ENCODE peak calls at places on chromosomes 3 and 15, in nine cellular contexts. One of them, this sample, is unnamed.

GRCh38 chr3:40196966-40197365 is 112.5 kb upstream of the EIF1B start:
- DNase-seq in progenitor cell of endocrine pancreas: no peak
- DNase-seq in NCI-H1694 treated with DMSO at 0.1 percent for 48 hours: no peak
- DNase-seq in uterus: no peak
- DNase-seq in stimulated activated CD4-positive, alpha-beta T cell treated with anti-CD3 and anti-CD28 coated beads, Interleukin-15, amount 100 ng/mL, for 24 hours: no peak
- DNase-seq in T-helper 17 cell: no peak
- DNase-seq in MCF 10A: no peak
- DNase-seq in EL: no peak
- DNase-seq in smooth muscle cell of the brain vasculature: no peak
- DNase-seq in this sample: no peak

GRCh38 chr3:186937017-186937875 is 6.9 kb downstream of the ST6GAL1 start:
- DNase-seq in EL: no peak
- DNase-seq in uterus: no peak
- DNase-seq in T-helper 17 cell: no peak
- DNase-seq in MCF 10A: no peak
- DNase-seq in NCI-H1694 treated with DMSO at 0.1 percent for 48 hours: no peak
- DNase-seq in stimulated activated CD4-positive, alpha-beta T cell treated with anti-CD3 and anti-CD28 coated beads, Interleukin-15, amount 100 ng/mL, for 24 hours: no peak
- DNase-seq in progenitor cell of endocrine pancreas: no peak
- DNase-seq in smooth muscle cell of the brain vasculature: no peak
- DNase-seq in this sample: no peak

GRCh38 chr3:114567774-114568173 is 273.9 kb downstream of the TIGIT start:
- DNase-seq in smooth muscle cell of the brain vasculature: no peak
- DNase-seq in progenitor cell of endocrine pancreas: no peak
- DNase-seq in MCF 10A: no peak
- DNase-seq in T-helper 17 cell: no peak
- DNase-seq in EL: no peak
- DNase-seq in uterus: no peak
- DNase-seq in stimulated activated CD4-positive, alpha-beta T cell treated with anti-CD3 and anti-CD28 coated beads, Interleukin-15, amount 100 ng/mL, for 24 hours: no peak
- DNase-seq in NCI-H1694 treated with DMSO at 0.1 percent for 48 hours: no peak
- DNase-seq in this sample: no peak

GRCh38 chr3:191294291-191294690 is 34.9 kb upstream of the CCDC50 start:
- DNase-seq in progenitor cell of endocrine pancreas: no peak
- DNase-seq in MCF 10A: no peak
- DNase-seq in smooth muscle cell of the brain vasculature: no peak
- DNase-seq in NCI-H1694 treated with DMSO at 0.1 percent for 48 hours: no peak
- DNase-seq in T-helper 17 cell: no peak
- DNase-seq in stimulated activated CD4-positive, alpha-beta T cell treated with anti-CD3 and anti-CD28 coated beads, Interleukin-15, amount 100 ng/mL, for 24 hours: no peak
- DNase-seq in EL: no peak
- DNase-seq in uterus: no peak
- DNase-seq in this sample: no peak

GRCh38 chr15:67520976-67521769 is at the start of gene C15orf61:
- DNase-seq in T-helper 17 cell: peak; percentile 82
- DNase-seq in MCF 10A: peak; percentile 90
- DNase-seq in EL: peak; percentile 79
- DNase-seq in smooth muscle cell of the brain vasculature: no peak
- DNase-seq in progenitor cell of endocrine pancreas: peak; percentile 82
- DNase-seq in NCI-H1694 treated with DMSO at 0.1 percent for 48 hours: peak; percentile 64
- DNase-seq in uterus: peak; percentile 79
- DNase-seq in stimulated activated CD4-positive, alpha-beta T cell treated with anti-CD3 and anti-CD28 coated beads, Interleukin-15, amount 100 ng/mL, for 24 hours: peak; percentile 89
- DNase-seq in this sample: peak; percentile 45

GRCh38 chr3:172675371-172676193 is 35.3 kb downstream of the NCEH1 start:
- DNase-seq in EL: peak; percentile 62
- DNase-seq in uterus: no peak
- DNase-seq in NCI-H1694 treated with DMSO at 0.1 percent for 48 hours: peak; percentile 66
- DNase-seq in smooth muscle cell of the brain vasculature: no peak
- DNase-seq in T-helper 17 cell: no peak
- DNase-seq in progenitor cell of endocrine pancreas: no peak
- DNase-seq in stimulated activated CD4-positive, alpha-beta T cell treated with anti-CD3 and anti-CD28 coated beads, Interleukin-15, amount 100 ng/mL, for 24 hours: no peak
- DNase-seq in MCF 10A: peak; percentile 75
- DNase-seq in this sample: peak; percentile 18

GRCh38 chr3:50254577-50255250 is 14.2 kb upstream of the SEMA3B start:
- DNase-seq in progenitor cell of endocrine pancreas: no peak
- DNase-seq in EL: peak; percentile 72
- DNase-seq in T-helper 17 cell: no peak
- DNase-seq in smooth muscle cell of the brain vasculature: no peak
- DNase-seq in stimulated activated CD4-positive, alpha-beta T cell treated with anti-CD3 and anti-CD28 coated beads, Interleukin-15, amount 100 ng/mL, for 24 hours: no peak
- DNase-seq in MCF 10A: peak; percentile 64
- DNase-seq in uterus: peak; percentile 74
- DNase-seq in NCI-H1694 treated with DMSO at 0.1 percent for 48 hours: no peak
- DNase-seq in this sample: no peak

GRCh38 chr15:77507911-77508310 is 87.2 kb downstream of the HMG20A start:
- DNase-seq in stimulated activated CD4-positive, alpha-beta T cell treated with anti-CD3 and anti-CD28 coated beads, Interleukin-15, amount 100 ng/mL, for 24 hours: no peak
- DNase-seq in EL: no peak
- DNase-seq in T-helper 17 cell: no peak
- DNase-seq in NCI-H1694 treated with DMSO at 0.1 percent for 48 hours: no peak
- DNase-seq in progenitor cell of endocrine pancreas: no peak
- DNase-seq in MCF 10A: peak; percentile 65
- DNase-seq in uterus: peak; percentile 37
- DNase-seq in smooth muscle cell of the brain vasculature: no peak
- DNase-seq in this sample: no peak

GRCh38 chr15:100081454-100081853 is 260.3 kb downstream of the ADAMTS17 start:
- DNase-seq in progenitor cell of endocrine pancreas: no peak
- DNase-seq in NCI-H1694 treated with DMSO at 0.1 percent for 48 hours: no peak
- DNase-seq in EL: no peak
- DNase-seq in stimulated activated CD4-positive, alpha-beta T cell treated with anti-CD3 and anti-CD28 coated beads, Interleukin-15, amount 100 ng/mL, for 24 hours: no peak
- DNase-seq in uterus: no peak
- DNase-seq in T-helper 17 cell: no peak
- DNase-seq in MCF 10A: no peak
- DNase-seq in smooth muscle cell of the brain vasculature: no peak
- DNase-seq in this sample: no peak

GRCh38 chr15:47496343-47497185 is 220.7 kb upstream of the SEMA6D start:
- DNase-seq in NCI-H1694 treated with DMSO at 0.1 percent for 48 hours: no peak
- DNase-seq in progenitor cell of endocrine pancreas: no peak
- DNase-seq in EL: no peak
- DNase-seq in uterus: no peak
- DNase-seq in T-helper 17 cell: no peak
- DNase-seq in smooth muscle cell of the brain vasculature: no peak
- DNase-seq in stimulated activated CD4-positive, alpha-beta T cell treated with anti-CD3 and anti-CD28 coated beads, Interleukin-15, amount 100 ng/mL, for 24 hours: no peak
- DNase-seq in MCF 10A: no peak
- DNase-seq in this sample: no peak

GRCh38 chr3:169245631-169246030 is 417.9 kb downstream of the MECOM start:
- DNase-seq in T-helper 17 cell: no peak
- DNase-seq in progenitor cell of endocrine pancreas: no peak
- DNase-seq in uterus: no peak
- DNase-seq in stimulated activated CD4-positive, alpha-beta T cell treated with anti-CD3 and anti-CD28 coated beads, Interleukin-15, amount 100 ng/mL, for 24 hours: no peak
- DNase-seq in EL: no peak
- DNase-seq in MCF 10A: no peak
- DNase-seq in smooth muscle cell of the brain vasculature: no peak
- DNase-seq in NCI-H1694 treated with DMSO at 0.1 percent for 48 hours: no peak
- DNase-seq in this sample: peak; percentile 90

GRCh38 chr3:72318504-72319201 is 529.6 kb downstream of the SHQ1 start:
- DNase-seq in progenitor cell of endocrine pancreas: no peak
- DNase-seq in MCF 10A: no peak
- DNase-seq in smooth muscle cell of the brain vasculature: no peak
- DNase-seq in NCI-H1694 treated with DMSO at 0.1 percent for 48 hours: no peak
- DNase-seq in uterus: no peak
- DNase-seq in EL: no peak
- DNase-seq in T-helper 17 cell: no peak
- DNase-seq in stimulated activated CD4-positive, alpha-beta T cell treated with anti-CD3 and anti-CD28 coated beads, Interleukin-15, amount 100 ng/mL, for 24 hours: no peak
- DNase-seq in this sample: no peak

GRCh38 chr15:45522931-45523331 is 376 bp upstream of the SLC30A4 start:
- DNase-seq in smooth muscle cell of the brain vasculature: peak; percentile 4
- DNase-seq in MCF 10A: peak; percentile 17
- DNase-seq in EL: peak; percentile 51
- DNase-seq in T-helper 17 cell: no peak
- DNase-seq in NCI-H1694 treated with DMSO at 0.1 percent for 48 hours: no peak
- DNase-seq in uterus: no peak
- DNase-seq in stimulated activated CD4-positive, alpha-beta T cell treated with anti-CD3 and anti-CD28 coated beads, Interleukin-15, amount 100 ng/mL, for 24 hours: no peak
- DNase-seq in progenitor cell of endocrine pancreas: no peak
- DNase-seq in this sample: peak; percentile 4

GRCh38 chr15:75725719-75726607 is 13.3 kb upstream of the CSPG4 start:
- DNase-seq in NCI-H1694 treated with DMSO at 0.1 percent for 48 hours: no peak
- DNase-seq in uterus: no peak
- DNase-seq in EL: no peak
- DNase-seq in smooth muscle cell of the brain vasculature: no peak
- DNase-seq in MCF 10A: no peak
- DNase-seq in progenitor cell of endocrine pancreas: no peak
- DNase-seq in stimulated activated CD4-positive, alpha-beta T cell treated with anti-CD3 and anti-CD28 coated beads, Interleukin-15, amount 100 ng/mL, for 24 hours: no peak
- DNase-seq in T-helper 17 cell: no peak
- DNase-seq in this sample: no peak

GRCh38 chr15:61137139-61137792 is 91.8 kb downstream of the RORA start:
- DNase-seq in progenitor cell of endocrine pancreas: no peak
- DNase-seq in T-helper 17 cell: no peak
- DNase-seq in smooth muscle cell of the brain vasculature: no peak
- DNase-seq in EL: no peak
- DNase-seq in NCI-H1694 treated with DMSO at 0.1 percent for 48 hours: no peak
- DNase-seq in MCF 10A: no peak
- DNase-seq in uterus: no peak
- DNase-seq in stimulated activated CD4-positive, alpha-beta T cell treated with anti-CD3 and anti-CD28 coated beads, Interleukin-15, amount 100 ng/mL, for 24 hours: no peak
- DNase-seq in this sample: no peak

GRCh38 chr3:195100903-195101591 is 169.9 kb downstream of the XXYLT1 start:
- DNase-seq in stimulated activated CD4-positive, alpha-beta T cell treated with anti-CD3 and anti-CD28 coated beads, Interleukin-15, amount 100 ng/mL, for 24 hours: no peak
- DNase-seq in MCF 10A: peak; percentile 77
- DNase-seq in uterus: no peak
- DNase-seq in progenitor cell of endocrine pancreas: no peak
- DNase-seq in NCI-H1694 treated with DMSO at 0.1 percent for 48 hours: peak; percentile 67
- DNase-seq in T-helper 17 cell: no peak
- DNase-seq in smooth muscle cell of the brain vasculature: no peak
- DNase-seq in EL: peak; percentile 34
- DNase-seq in this sample: no peak

GRCh38 chr3:99487894-99488293 is 150.5 kb upstream of the COL8A1 start:
- DNase-seq in MCF 10A: no peak
- DNase-seq in uterus: no peak
- DNase-seq in NCI-H1694 treated with DMSO at 0.1 percent for 48 hours: no peak
- DNase-seq in smooth muscle cell of the brain vasculature: no peak
- DNase-seq in T-helper 17 cell: no peak
- DNase-seq in EL: no peak
- DNase-seq in progenitor cell of endocrine pancreas: no peak
- DNase-seq in stimulated activated CD4-positive, alpha-beta T cell treated with anti-CD3 and anti-CD28 coated beads, Interleukin-15, amount 100 ng/mL, for 24 hours: no peak
- DNase-seq in this sample: no peak

GRCh38 chr3:177150970-177151627 is 46.2 kb downstream of the TBL1XR1 start:
- DNase-seq in uterus: no peak
- DNase-seq in MCF 10A: peak; percentile 84
- DNase-seq in EL: peak; percentile 90
- DNase-seq in NCI-H1694 treated with DMSO at 0.1 percent for 48 hours: no peak
- DNase-seq in progenitor cell of endocrine pancreas: no peak
- DNase-seq in stimulated activated CD4-positive, alpha-beta T cell treated with anti-CD3 and anti-CD28 coated beads, Interleukin-15, amount 100 ng/mL, for 24 hours: peak; percentile 22
- DNase-seq in T-helper 17 cell: no peak
- DNase-seq in smooth muscle cell of the brain vasculature: peak; percentile 57
- DNase-seq in this sample: no peak

GRCh38 chr15:74130089-74130848 is at the start of gene ISLR2:
- DNase-seq in EL: no peak
- DNase-seq in uterus: no peak
- DNase-seq in MCF 10A: no peak
- DNase-seq in T-helper 17 cell: no peak
- DNase-seq in smooth muscle cell of the brain vasculature: no peak
- DNase-seq in stimulated activated CD4-positive, alpha-beta T cell treated with anti-CD3 and anti-CD28 coated beads, Interleukin-15, amount 100 ng/mL, for 24 hours: no peak
- DNase-seq in progenitor cell of endocrine pancreas: no peak
- DNase-seq in NCI-H1694 treated with DMSO at 0.1 percent for 48 hours: no peak
- DNase-seq in this sample: no peak

GRCh38 chr15:47300035-47300434 is 417.3 kb upstream of the SEMA6D start:
- DNase-seq in MCF 10A: no peak
- DNase-seq in stimulated activated CD4-positive, alpha-beta T cell treated with anti-CD3 and anti-CD28 coated beads, Interleukin-15, amount 100 ng/mL, for 24 hours: no peak
- DNase-seq in smooth muscle cell of the brain vasculature: no peak
- DNase-seq in uterus: no peak
- DNase-seq in progenitor cell of endocrine pancreas: no peak
- DNase-seq in T-helper 17 cell: no peak
- DNase-seq in NCI-H1694 treated with DMSO at 0.1 percent for 48 hours: no peak
- DNase-seq in EL: no peak
- DNase-seq in this sample: no peak

GRCh38 chr15:29570931-29571727 is 251.1 kb downstream of the TJP1 start:
- DNase-seq in MCF 10A: no peak
- DNase-seq in smooth muscle cell of the brain vasculature: no peak
- DNase-seq in NCI-H1694 treated with DMSO at 0.1 percent for 48 hours: peak; percentile 0
- DNase-seq in progenitor cell of endocrine pancreas: peak; percentile 70
- DNase-seq in stimulated activated CD4-positive, alpha-beta T cell treated with anti-CD3 and anti-CD28 coated beads, Interleukin-15, amount 100 ng/mL, for 24 hours: peak; percentile 41
- DNase-seq in EL: no peak
- DNase-seq in uterus: no peak
- DNase-seq in T-helper 17 cell: no peak
- DNase-seq in this sample: no peak

GRCh38 chr3:189839576-189839975 is 208.4 kb downstream of the TP63 start:
- DNase-seq in MCF 10A: peak; percentile 95
- DNase-seq in progenitor cell of endocrine pancreas: no peak
- DNase-seq in smooth muscle cell of the brain vasculature: no peak
- DNase-seq in EL: peak; percentile 59
- DNase-seq in stimulated activated CD4-positive, alpha-beta T cell treated with anti-CD3 and anti-CD28 coated beads, Interleukin-15, amount 100 ng/mL, for 24 hours: no peak
- DNase-seq in NCI-H1694 treated with DMSO at 0.1 percent for 48 hours: no peak
- DNase-seq in T-helper 17 cell: no peak
- DNase-seq in uterus: no peak
- DNase-seq in this sample: no peak

GRCh38 chr3:146605106-146605505 is at the start of gene PLSCR5:
- DNase-seq in progenitor cell of endocrine pancreas: no peak
- DNase-seq in NCI-H1694 treated with DMSO at 0.1 percent for 48 hours: no peak
- DNase-seq in MCF 10A: peak; percentile 8
- DNase-seq in stimulated activated CD4-positive, alpha-beta T cell treated with anti-CD3 and anti-CD28 coated beads, Interleukin-15, amount 100 ng/mL, for 24 hours: no peak
- DNase-seq in uterus: no peak
- DNase-seq in T-helper 17 cell: no peak
- DNase-seq in EL: no peak
- DNase-seq in smooth muscle cell of the brain vasculature: no peak
- DNase-seq in this sample: no peak

GRCh38 chr3:42600958-42601675 is 631 bp downstream of the NKTR start:
- DNase-seq in NCI-H1694 treated with DMSO at 0.1 percent for 48 hours: peak; percentile 9
- DNase-seq in T-helper 17 cell: peak; percentile 41
- DNase-seq in stimulated activated CD4-positive, alpha-beta T cell treated with anti-CD3 and anti-CD28 coated beads, Interleukin-15, amount 100 ng/mL, for 24 hours: peak; percentile 77
- DNase-seq in MCF 10A: peak; percentile 73
- DNase-seq in smooth muscle cell of the brain vasculature: peak; percentile 9
- DNase-seq in uterus: peak; percentile 68
- DNase-seq in progenitor cell of endocrine pancreas: no peak
- DNase-seq in EL: peak; percentile 78
- DNase-seq in this sample: no peak

GRCh38 chr3:127715541-127715940 is 42.8 kb downstream of the ABTB1 start:
- DNase-seq in MCF 10A: no peak
- DNase-seq in T-helper 17 cell: no peak
- DNase-seq in EL: no peak
- DNase-seq in uterus: no peak
- DNase-seq in progenitor cell of endocrine pancreas: no peak
- DNase-seq in NCI-H1694 treated with DMSO at 0.1 percent for 48 hours: no peak
- DNase-seq in smooth muscle cell of the brain vasculature: no peak
- DNase-seq in stimulated activated CD4-positive, alpha-beta T cell treated with anti-CD3 and anti-CD28 coated beads, Interleukin-15, amount 100 ng/mL, for 24 hours: no peak
- DNase-seq in this sample: no peak

GRCh38 chr3:149603126-149604074 is 54.4 kb downstream of the WWTR1 start:
- DNase-seq in NCI-H1694 treated with DMSO at 0.1 percent for 48 hours: no peak
- DNase-seq in EL: peak; percentile 74
- DNase-seq in MCF 10A: peak; percentile 45
- DNase-seq in smooth muscle cell of the brain vasculature: no peak
- DNase-seq in T-helper 17 cell: no peak
- DNase-seq in uterus: no peak
- DNase-seq in progenitor cell of endocrine pancreas: no peak
- DNase-seq in stimulated activated CD4-positive, alpha-beta T cell treated with anti-CD3 and anti-CD28 coated beads, Interleukin-15, amount 100 ng/mL, for 24 hours: no peak
- DNase-seq in this sample: no peak

GRCh38 chr3:123081718-123082369 is 15.0 kb downstream of the PDIA5 start:
- DNase-seq in EL: no peak
- DNase-seq in MCF 10A: no peak
- DNase-seq in T-helper 17 cell: no peak
- DNase-seq in smooth muscle cell of the brain vasculature: no peak
- DNase-seq in uterus: no peak
- DNase-seq in stimulated activated CD4-positive, alpha-beta T cell treated with anti-CD3 and anti-CD28 coated beads, Interleukin-15, amount 100 ng/mL, for 24 hours: no peak
- DNase-seq in NCI-H1694 treated with DMSO at 0.1 percent for 48 hours: peak; percentile 63
- DNase-seq in progenitor cell of endocrine pancreas: no peak
- DNase-seq in this sample: peak; percentile 83

GRCh38 chr3:129627350-129628168 is 21.1 kb upstream of the PLXND1 start:
- DNase-seq in uterus: peak; percentile 81
- DNase-seq in EL: peak; percentile 76
- DNase-seq in progenitor cell of endocrine pancreas: peak; percentile 54
- DNase-seq in smooth muscle cell of the brain vasculature: peak; percentile 75
- DNase-seq in MCF 10A: peak; percentile 92
- DNase-seq in T-helper 17 cell: peak; percentile 33
- DNase-seq in NCI-H1694 treated with DMSO at 0.1 percent for 48 hours: peak; percentile 87
- DNase-seq in stimulated activated CD4-positive, alpha-beta T cell treated with anti-CD3 and anti-CD28 coated beads, Interleukin-15, amount 100 ng/mL, for 24 hours: peak; percentile 73
- DNase-seq in this sample: peak; percentile 60

GRCh38 chr3:194137314-194138097 is 1.6 kb downstream of the HES1 start:
- DNase-seq in MCF 10A: peak; percentile 72
- DNase-seq in T-helper 17 cell: peak; percentile 38
- DNase-seq in stimulated activated CD4-positive, alpha-beta T cell treated with anti-CD3 and anti-CD28 coated beads, Interleukin-15, amount 100 ng/mL, for 24 hours: peak; percentile 62
- DNase-seq in uterus: peak; percentile 67
- DNase-seq in NCI-H1694 treated with DMSO at 0.1 percent for 48 hours: peak; percentile 31
- DNase-seq in smooth muscle cell of the brain vasculature: no peak
- DNase-seq in EL: peak; percentile 58
- DNase-seq in progenitor cell of endocrine pancreas: peak; percentile 49
- DNase-seq in this sample: no peak

GRCh38 chr3:127373701-127374625 is 86.1 kb upstream of the PRR20G start:
- DNase-seq in EL: peak; percentile 15
- DNase-seq in MCF 10A: peak; percentile 30
- DNase-seq in smooth muscle cell of the brain vasculature: no peak
- DNase-seq in T-helper 17 cell: no peak
- DNase-seq in uterus: no peak
- DNase-seq in NCI-H1694 treated with DMSO at 0.1 percent for 48 hours: peak; percentile 8
- DNase-seq in stimulated activated CD4-positive, alpha-beta T cell treated with anti-CD3 and anti-CD28 coated beads, Interleukin-15, amount 100 ng/mL, for 24 hours: peak; percentile 46
- DNase-seq in progenitor cell of endocrine pancreas: no peak
- DNase-seq in this sample: no peak